ENCODE peak calls at places on chromosomes 1 and 21, in eight cellular contexts. One of them, this sample, is unnamed.

GRCh38 chr1:224632381-224632871 is 16.3 kb downstream of the CNIH3 start:
- DNase-seq in cardiac muscle cell: peak
- DNase-seq in NB4: no peak
- DNase-seq in H1: no peak
- DNase-seq in Caco-2: no peak
- DNase-seq in cardiac fibroblast: peak
- DNase-seq in keratinocyte: no peak
- DNase-seq in retinal pigment epithelial cell: peak
- DNase-seq in this sample: no peak

GRCh38 chr1:233269656-233270055 is 25.9 kb downstream of the PCNX2 start:
- DNase-seq in cardiac muscle cell: peak
- DNase-seq in NB4: no peak
- DNase-seq in H1: no peak
- DNase-seq in Caco-2: no peak
- DNase-seq in cardiac fibroblast: peak
- DNase-seq in keratinocyte: no peak
- DNase-seq in retinal pigment epithelial cell: no peak
- DNase-seq in this sample: no peak

GRCh38 chr1:10629091-10629815 is 154.5 kb downstream of the PEX14 start:
- DNase-seq in cardiac muscle cell: no peak
- DNase-seq in NB4: no peak
- DNase-seq in H1: no peak
- DNase-seq in Caco-2: no peak
- DNase-seq in cardiac fibroblast: no peak
- DNase-seq in keratinocyte: no peak
- DNase-seq in retinal pigment epithelial cell: no peak
- DNase-seq in this sample: no peak

GRCh38 chr1:24867064-24867870 is 62.8 kb downstream of the RUNX3 start:
- DNase-seq in cardiac muscle cell: no peak
- DNase-seq in NB4: no peak
- DNase-seq in H1: no peak
- DNase-seq in Caco-2: no peak
- DNase-seq in cardiac fibroblast: no peak
- DNase-seq in keratinocyte: no peak
- DNase-seq in retinal pigment epithelial cell: no peak
- DNase-seq in this sample: no peak

GRCh38 chr1:150696151-150696550 is 803 bp downstream of the GOLPH3L start:
- DNase-seq in cardiac muscle cell: no peak
- DNase-seq in NB4: peak
- DNase-seq in H1: no peak
- DNase-seq in Caco-2: no peak
- DNase-seq in cardiac fibroblast: no peak
- DNase-seq in keratinocyte: no peak
- DNase-seq in retinal pigment epithelial cell: no peak
- DNase-seq in this sample: no peak

GRCh38 chr1:31944205-31945089 is 6.3 kb upstream of the PTP4A2 start:
- DNase-seq in cardiac muscle cell: peak
- DNase-seq in NB4: peak
- DNase-seq in H1: peak
- DNase-seq in Caco-2: peak
- DNase-seq in cardiac fibroblast: peak
- DNase-seq in keratinocyte: no peak
- DNase-seq in retinal pigment epithelial cell: peak
- DNase-seq in this sample: peak

GRCh38 chr1:37478890-37479254 is 4.5 kb downstream of the ZC3H12A start:
- DNase-seq in cardiac muscle cell: peak
- DNase-seq in NB4: peak
- DNase-seq in H1: no peak
- DNase-seq in Caco-2: no peak
- DNase-seq in cardiac fibroblast: peak
- DNase-seq in keratinocyte: peak
- DNase-seq in retinal pigment epithelial cell: no peak
- DNase-seq in this sample: peak

GRCh38 chr1:227317541-227318002 is 720 bp downstream of the CDC42BPA start:
- DNase-seq in cardiac muscle cell: peak
- DNase-seq in NB4: peak
- DNase-seq in H1: peak
- DNase-seq in Caco-2: peak
- DNase-seq in cardiac fibroblast: peak
- DNase-seq in keratinocyte: no peak
- DNase-seq in retinal pigment epithelial cell: peak
- DNase-seq in this sample: no peak

GRCh38 chr1:41388517-41388916 is 27.3 kb downstream of the FOXO6 start:
- DNase-seq in cardiac muscle cell: no peak
- DNase-seq in NB4: no peak
- DNase-seq in H1: no peak
- DNase-seq in Caco-2: no peak
- DNase-seq in cardiac fibroblast: no peak
- DNase-seq in keratinocyte: no peak
- DNase-seq in retinal pigment epithelial cell: no peak
- DNase-seq in this sample: no peak

GRCh38 chr1:226695335-226695900 is 43.7 kb downstream of the ITPKB start:
- DNase-seq in cardiac muscle cell: no peak
- DNase-seq in NB4: no peak
- DNase-seq in H1: no peak
- DNase-seq in Caco-2: no peak
- DNase-seq in cardiac fibroblast: no peak
- DNase-seq in keratinocyte: no peak
- DNase-seq in retinal pigment epithelial cell: no peak
- DNase-seq in this sample: no peak

GRCh38 chr1:65844990-65845757 is 52.5 kb downstream of the PDE4B start:
- DNase-seq in cardiac muscle cell: no peak
- DNase-seq in NB4: no peak
- DNase-seq in H1: no peak
- DNase-seq in Caco-2: no peak
- DNase-seq in cardiac fibroblast: no peak
- DNase-seq in keratinocyte: no peak
- DNase-seq in retinal pigment epithelial cell: no peak
- DNase-seq in this sample: no peak

GRCh38 chr1:25907473-25908058 is 1.3 kb upstream of the STMN1 start:
- DNase-seq in cardiac muscle cell: no peak
- DNase-seq in NB4: no peak
- DNase-seq in H1: no peak
- DNase-seq in Caco-2: no peak
- DNase-seq in cardiac fibroblast: no peak
- DNase-seq in keratinocyte: no peak
- DNase-seq in retinal pigment epithelial cell: no peak
- DNase-seq in this sample: no peak

GRCh38 chr1:110233861-110234260 is 23.7 kb downstream of the KCNC4 start:
- DNase-seq in cardiac muscle cell: no peak
- DNase-seq in NB4: no peak
- DNase-seq in H1: no peak
- DNase-seq in Caco-2: no peak
- DNase-seq in cardiac fibroblast: no peak
- DNase-seq in keratinocyte: no peak
- DNase-seq in retinal pigment epithelial cell: no peak
- DNase-seq in this sample: no peak

GRCh38 chr1:1989759-1990158 is 13.8 kb downstream of the CFAP74 start:
- DNase-seq in cardiac muscle cell: peak
- DNase-seq in NB4: no peak
- DNase-seq in H1: no peak
- DNase-seq in Caco-2: no peak
- DNase-seq in cardiac fibroblast: peak
- DNase-seq in keratinocyte: no peak
- DNase-seq in retinal pigment epithelial cell: no peak
- DNase-seq in this sample: no peak

GRCh38 chr21:15309721-15310120 is 244.9 kb upstream of the NRIP1 start:
- DNase-seq in cardiac muscle cell: peak
- DNase-seq in NB4: no peak
- DNase-seq in H1: no peak
- DNase-seq in Caco-2: no peak
- DNase-seq in cardiac fibroblast: peak
- DNase-seq in keratinocyte: no peak
- DNase-seq in retinal pigment epithelial cell: no peak
- DNase-seq in this sample: no peak

GRCh38 chr1:2810899-2811525 is 9.5 kb upstream of the TTC34 start:
- DNase-seq in cardiac muscle cell: no peak
- DNase-seq in NB4: no peak
- DNase-seq in H1: no peak
- DNase-seq in Caco-2: no peak
- DNase-seq in cardiac fibroblast: no peak
- DNase-seq in keratinocyte: no peak
- DNase-seq in retinal pigment epithelial cell: no peak
- DNase-seq in this sample: no peak

GRCh38 chr1:201330541-201330940 is 46.9 kb downstream of the TNNT2 start:
- DNase-seq in cardiac muscle cell: no peak
- DNase-seq in NB4: no peak
- DNase-seq in H1: no peak
- DNase-seq in Caco-2: no peak
- DNase-seq in cardiac fibroblast: no peak
- DNase-seq in keratinocyte: no peak
- DNase-seq in retinal pigment epithelial cell: no peak
- DNase-seq in this sample: no peak

GRCh38 chr1:203663820-203664219 is 37.2 kb downstream of the ATP2B4 start:
- DNase-seq in cardiac muscle cell: no peak
- DNase-seq in NB4: peak
- DNase-seq in H1: no peak
- DNase-seq in Caco-2: no peak
- DNase-seq in cardiac fibroblast: no peak
- DNase-seq in keratinocyte: no peak
- DNase-seq in retinal pigment epithelial cell: no peak
- DNase-seq in this sample: no peak

GRCh38 chr1:59184506-59184905 is 112.4 kb upstream of the FGGY start:
- DNase-seq in cardiac muscle cell: no peak
- DNase-seq in NB4: no peak
- DNase-seq in H1: no peak
- DNase-seq in Caco-2: no peak
- DNase-seq in cardiac fibroblast: no peak
- DNase-seq in keratinocyte: no peak
- DNase-seq in retinal pigment epithelial cell: no peak
- DNase-seq in this sample: no peak

GRCh38 chr1:117077267-117077666 is 17.1 kb downstream of the TTF2 start:
- DNase-seq in cardiac muscle cell: peak
- DNase-seq in NB4: peak
- DNase-seq in H1: no peak
- DNase-seq in Caco-2: no peak
- DNase-seq in cardiac fibroblast: peak
- DNase-seq in keratinocyte: peak
- DNase-seq in retinal pigment epithelial cell: peak
- DNase-seq in this sample: no peak

GRCh38 chr1:117812868-117813511 is 116.4 kb downstream of the GDAP2 start:
- DNase-seq in cardiac muscle cell: peak
- DNase-seq in NB4: no peak
- DNase-seq in H1: no peak
- DNase-seq in Caco-2: no peak
- DNase-seq in cardiac fibroblast: peak
- DNase-seq in keratinocyte: no peak
- DNase-seq in retinal pigment epithelial cell: no peak
- DNase-seq in this sample: no peak

GRCh38 chr1:248863011-248863881 is 4.4 kb upstream of the ZNF692 start:
- DNase-seq in cardiac muscle cell: peak
- DNase-seq in NB4: peak
- DNase-seq in H1: no peak
- DNase-seq in Caco-2: peak
- DNase-seq in cardiac fibroblast: peak
- DNase-seq in keratinocyte: no peak
- DNase-seq in retinal pigment epithelial cell: peak
- DNase-seq in this sample: peak
- TF ChIP-seq CTCF in cardiac muscle cell: no peak
- TF ChIP-seq CTCF in NB4: no peak
- TF ChIP-seq CTCF in H1: no peak
- TF ChIP-seq CTCF in Caco-2: no peak
- TF ChIP-seq CTCF in cardiac fibroblast: no peak
- TF ChIP-seq CTCF in keratinocyte: no peak
- TF ChIP-seq CTCF in retinal pigment epithelial cell: no peak
- TF ChIP-seq CTCF in this sample: no peak

DNA sequence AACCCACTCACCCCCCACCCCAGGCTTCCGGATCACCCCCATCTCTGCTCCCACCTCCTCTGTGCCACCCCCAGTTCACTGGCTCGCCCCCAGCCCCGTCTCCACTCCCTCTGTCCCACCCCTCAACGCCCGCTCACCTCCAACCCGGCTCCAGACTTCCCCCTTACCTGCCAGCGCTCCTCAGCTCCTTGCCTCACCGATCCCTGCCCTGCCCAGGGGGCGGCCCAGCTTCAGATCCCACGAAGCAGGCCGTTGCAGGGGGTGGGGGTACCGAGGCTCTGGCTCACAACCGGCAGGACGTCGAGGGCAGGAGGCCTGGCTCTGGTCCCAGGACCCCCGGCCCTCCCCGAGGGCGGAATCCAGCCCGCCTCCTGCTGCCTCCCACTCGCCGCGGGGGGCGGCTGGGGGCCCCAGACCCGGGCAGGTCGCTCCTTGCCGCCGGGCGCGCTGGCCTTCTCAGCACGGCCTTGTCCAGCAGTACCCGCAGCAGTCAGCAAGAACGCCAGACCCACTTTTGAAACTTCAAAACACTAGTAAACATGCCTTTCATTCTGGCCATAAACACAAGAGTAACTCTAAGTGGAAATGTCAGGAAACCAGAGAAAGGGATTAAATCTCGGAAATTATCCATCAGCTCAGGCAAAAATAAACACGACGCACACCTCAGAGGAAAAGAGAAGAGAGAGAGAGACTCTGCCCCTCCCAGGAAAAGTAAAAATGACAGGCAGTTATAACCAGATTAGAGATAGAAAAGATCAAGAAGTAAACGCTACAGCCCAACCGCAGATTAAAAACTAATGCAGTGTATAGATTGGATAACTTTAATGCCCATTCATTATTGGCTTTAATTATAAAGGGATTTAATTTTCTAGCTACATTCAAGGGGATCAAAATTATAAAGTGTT is 998 bp upstream of the FAM89A start:
- DNase-seq in cardiac muscle cell: peak
- DNase-seq in NB4: no peak
- DNase-seq in H1: no peak
- DNase-seq in Caco-2: peak
- DNase-seq in cardiac fibroblast: no peak
- DNase-seq in keratinocyte: no peak
- DNase-seq in retinal pigment epithelial cell: peak
- DNase-seq in this sample: no peak
- H3K4me3 ChIP-seq in cardiac muscle cell: peak
- H3K4me3 ChIP-seq in NB4: no peak
- H3K4me3 ChIP-seq in H1: peak
- H3K4me3 ChIP-seq in Caco-2: peak
- H3K4me3 ChIP-seq in cardiac fibroblast: peak
- H3K4me3 ChIP-seq in keratinocyte: peak
- H3K4me3 ChIP-seq in retinal pigment epithelial cell: peak
- H3K4me3 ChIP-seq in this sample: no peak

GRCh38 chr1:230541306-230541705 is 101.0 kb upstream of the COG2 start:
- DNase-seq in cardiac muscle cell: peak
- DNase-seq in NB4: no peak
- DNase-seq in H1: no peak
- DNase-seq in Caco-2: no peak
- DNase-seq in cardiac fibroblast: no peak
- DNase-seq in keratinocyte: no peak
- DNase-seq in retinal pigment epithelial cell: no peak
- DNase-seq in this sample: no peak
- TF ChIP-seq CTCF in cardiac muscle cell: no peak
- TF ChIP-seq CTCF in NB4: no peak
- TF ChIP-seq CTCF in H1: no peak
- TF ChIP-seq CTCF in Caco-2: no peak
- TF ChIP-seq CTCF in cardiac fibroblast: no peak
- TF ChIP-seq CTCF in keratinocyte: no peak
- TF ChIP-seq CTCF in retinal pigment epithelial cell: no peak
- TF ChIP-seq CTCF in this sample: no peak

DNA sequence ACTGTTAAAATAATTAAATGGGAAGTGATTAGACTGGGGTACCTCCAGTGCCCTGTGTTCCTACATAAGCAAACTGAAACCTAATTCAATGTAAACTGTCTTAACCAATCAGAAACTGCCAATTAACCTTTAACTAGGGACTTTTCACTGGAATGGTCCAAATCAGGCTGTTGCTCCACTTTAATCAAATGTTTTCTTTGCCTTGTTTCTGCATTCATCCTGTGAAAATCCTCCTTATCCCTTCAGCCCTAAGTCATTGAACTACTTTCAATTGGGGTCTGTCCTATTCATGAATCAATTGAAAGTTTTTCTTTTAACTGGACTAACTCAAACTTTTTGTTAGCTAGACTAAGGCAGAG is 5.1 kb upstream of the FUBP1 start:
- DNase-seq in cardiac muscle cell: no peak
- DNase-seq in NB4: no peak
- DNase-seq in H1: no peak
- DNase-seq in Caco-2: no peak
- DNase-seq in cardiac fibroblast: no peak
- DNase-seq in keratinocyte: no peak
- DNase-seq in retinal pigment epithelial cell: no peak
- DNase-seq in this sample: no peak
- H3K4me3 ChIP-seq in cardiac muscle cell: no peak
- H3K4me3 ChIP-seq in NB4: no peak
- H3K4me3 ChIP-seq in H1: no peak
- H3K4me3 ChIP-seq in Caco-2: no peak
- H3K4me3 ChIP-seq in cardiac fibroblast: no peak
- H3K4me3 ChIP-seq in keratinocyte: no peak
- H3K4me3 ChIP-seq in retinal pigment epithelial cell: no peak
- H3K4me3 ChIP-seq in this sample: no peak